ENCODE peak calls at places on chromosomes 12 and 14, in four cellular contexts. G is prostate gland, K is Panc1, I is uterus. Q is an unnamed sample.

GRCh38 chr14:64628940-64629403 is 75.3 kb upstream of the PLEKHG3 start:
- DNase-seq in I (peak; percentile 43), K (peak; percentile 15), G (no peak), Q (no peak)

GRCh38 chr12:75011120-75011519 is 198.5 kb downstream of the KCNC2 start:
- DNase-seq in I (no peak), G (no peak), K (no peak), Q (no peak)

GRCh38 chr12:42458575-42458974 is 131.0 kb downstream of the PRICKLE1 start:
- DNase-seq in K (no peak), I (no peak), G (no peak), Q (no peak)

GRCh38 chr12:131561891-131562684 is 148.8 kb upstream of the SFSWAP start:
- DNase-seq in I (no peak), G (no peak), K (no peak), Q (no peak)

GRCh38 chr14:64983439-64984310 is 3.0 kb upstream of the FNTB start:
- DNase-seq in G (peak; percentile 43), I (no peak), K (peak; percentile 15), Q (no peak)

GRCh38 chr14:59018978-59019377 is 169.5 kb upstream of the DAAM1 start:
- DNase-seq in G (no peak), K (no peak), I (no peak), Q (no peak)

GRCh38 chr12:6691473-6691872 is 2.3 kb upstream of the ZNF384 start:
- DNase-seq in G (no peak), K (no peak), I (no peak), Q (peak; percentile 30)

GRCh38 chr14:73232984-73233383 is 4.3 kb upstream of the PAPLN start:
- DNase-seq in I (no peak), G (no peak), K (no peak), Q (no peak)

GRCh38 chr14:84523746-84524145 is 1006.2 kb upstream of the FLRT2 start:
- DNase-seq in I (no peak), K (no peak), G (no peak), Q (no peak)

GRCh38 chr12:32533971-32534590 is 134.7 kb downstream of the FGD4 start:
- DNase-seq in K (peak; percentile 5), I (peak; percentile 22), G (peak; percentile 66), Q (no peak)

GRCh38 chr12:105822131-105823103 is 316.3 kb downstream of the NUAK1 start:
- DNase-seq in I (no peak), G (no peak), K (no peak), Q (no peak)

GRCh38 chr14:77133718-77134338 is 7.8 kb downstream of the ZDHHC22 start:
- DNase-seq in K (no peak), I (no peak), G (no peak), Q (peak; percentile 74)

GRCh38 chr12:123143753-123144461 is 7.0 kb downstream of the PITPNM2 start:
- DNase-seq in K (no peak), G (no peak), I (no peak), Q (no peak)

GRCh38 chr12:110022980-110023633 is 23.9 kb downstream of the ANKRD13A start:
- DNase-seq in K (no peak), I (no peak), G (no peak), Q (no peak)

GRCh38 chr12:56257491-56258067 is 605 bp downstream of the ANKRD52 start:
- DNase-seq in K (no peak), G (no peak), I (no peak), Q (no peak)

GRCh38 chr14:55942826-55943225 is 175.4 kb upstream of the PELI2 start:
- DNase-seq in G (no peak), I (no peak), K (no peak), Q (no peak)
- TF ChIP-seq CTCF in G (no peak), I (no peak), K (no peak), Q (no peak)

GRCh38 chr14:104868060-104868740 is 3.1 kb downstream of the CEP170B start:
- DNase-seq in I (peak; percentile 13), G (no peak), K (no peak), Q (peak; percentile 61)

GRCh38 chr14:104865069-104865630 is at the start of gene CEP170B:
- DNase-seq in G (peak; percentile 39), K (no peak), I (no peak), Q (peak; percentile 74)

GRCh38 chr14:104867371-104868059 is 2.4 kb downstream of the CEP170B start:
- DNase-seq in G (no peak), K (no peak), I (no peak), Q (peak; percentile 61)

GRCh38 chr14:104865631-104866441 is 768 bp downstream of the CEP170B start:
- DNase-seq in I (peak; percentile 73), G (peak; percentile 63), K (no peak), Q (peak; percentile 77)

GRCh38 chr14:104866451-104867370 is 1.6 kb downstream of the CEP170B start:
- DNase-seq in K (no peak), I (no peak), G (no peak), Q (peak; percentile 70)
- H3K27me3 ChIP-seq in K (no peaks in the 10 kb centered on the region), I (no peaks in the 10 kb centered on the region), G (no peaks in the 10 kb centered on the region), Q (peaks cover 3% of the 10 kb centered on the region)

GRCh38 chr12:71478277-71478676 is 38.7 kb downstream of the LGR5 start:
- DNase-seq in K (no peak), G (no peak), I (no peak), Q (no peak)
- TF ChIP-seq CTCF in K (no peak), G (no peak), I (no peak), Q (no peak)

GRCh38 chr14:23624830-23625404 is 11.2 kb upstream of the DHRS2 start:
- DNase-seq in K (no peak), G (no peak), I (no peak), Q (no peak)
- H3K27me3 ChIP-seq in K (no peaks in the 10 kb centered on the region), G (no peaks in the 10 kb centered on the region), I (no peaks in the 10 kb centered on the region), Q (no peaks in the 10 kb centered on the region)

GRCh38 chr14:68686724-68687123 is 106.1 kb downstream of the ZFP36L1 start:
- DNase-seq in I (peak; percentile 5), G (no peak), K (no peak), Q (no peak)

GRCh38 chr14:68690106-68690960 is 102.5 kb downstream of the ZFP36L1 start:
- DNase-seq in I (peak; percentile 30), G (no peak), K (no peak), Q (no peak)

GRCh38 chr14:68687746-68688145 is 105.1 kb downstream of the ZFP36L1 start:
- DNase-seq in G (no peak), I (peak; percentile 13), K (no peak), Q (no peak)

GRCh38 chr14:68689426-68689825 is 103.4 kb downstream of the ZFP36L1 start:
- DNase-seq in G (no peak), I (peak; percentile 19), K (no peak), Q (no peak)

DNA sequence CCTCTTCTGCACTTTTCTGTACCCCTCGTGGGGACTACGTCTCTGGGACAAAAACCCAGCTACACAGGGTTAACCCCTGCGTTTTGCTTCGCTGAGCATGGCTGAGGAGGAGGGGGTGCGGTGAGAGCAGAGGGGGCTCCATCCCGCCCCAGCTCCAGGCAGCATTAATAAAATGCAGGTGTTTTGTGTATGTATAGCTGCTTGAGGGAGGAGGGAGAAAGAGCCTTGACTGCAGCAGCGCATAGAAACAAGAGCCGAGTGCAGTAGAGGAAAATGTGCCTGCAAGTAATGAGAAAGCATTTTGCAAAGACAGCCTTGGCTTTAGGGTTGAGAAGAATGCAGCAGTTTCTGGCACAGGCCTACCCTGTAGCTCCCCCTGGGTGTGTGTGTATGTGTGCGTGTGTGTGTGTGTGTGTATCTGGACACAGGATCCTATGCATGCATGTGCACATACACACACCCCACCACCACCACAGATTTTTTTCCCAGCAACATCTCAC is 103.9 kb downstream of the ZFP36L1 start:
- DNase-seq in G (no peak), I (peak; percentile 47), K (no peak), Q (no peak)
- TF ChIP-seq CTCF in G (no peak), I (no peak), K (no peak), Q (no peak)

GRCh38 chr12:107242189-107242588 is 148.8 kb upstream of the CRY1 start:
- DNase-seq in G (no peak), K (no peak), I (no peak), Q (no peak)
- H3K27me3 ChIP-seq in G (no peaks in the 10 kb centered on the region), K (peaks cover 8% of the 10 kb centered on the region), I (no peaks in the 10 kb centered on the region), Q (no peaks in the 10 kb centered on the region)

DNA sequence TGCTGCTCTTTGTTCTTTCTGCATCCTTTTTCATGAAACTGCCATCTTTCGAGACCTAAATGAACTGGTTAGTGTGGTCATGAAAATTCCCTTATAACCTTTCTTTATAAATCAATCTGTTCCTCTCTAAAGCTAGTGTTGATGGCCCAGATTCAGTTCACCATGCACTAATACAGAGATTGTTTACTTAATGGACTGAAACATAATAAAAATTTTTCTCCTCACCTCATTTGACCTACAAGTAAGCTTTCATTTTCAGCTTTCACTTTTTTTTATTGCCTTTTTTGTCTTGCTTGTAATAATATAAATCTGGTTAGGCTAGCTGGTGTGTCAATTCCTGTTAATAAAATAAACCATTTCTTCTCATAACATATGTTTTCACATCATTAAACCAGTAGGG is 183.8 kb downstream of the CCDC59 start:
- DNase-seq in K (no peak), G (no peak), I (no peak), Q (no peak)
- TF ChIP-seq CTCF in K (no peak), G (no peak), I (no peak), Q (no peak)